ENCODE peak calls at places on chromosomes 13 and 19, in nine cellular contexts. U, A, D, R, J, C, H, Y and B are unnamed samples.

GRCh38 chr13:23992722-23993438 is 95.6 kb upstream of the C1QTNF9B start:
- DNase-seq in U (no peak), A (no peak), D (no peak), R (no peak), J (no peak), C (no peak), H (no peak), Y (no peak), B (no peak)

GRCh38 chr13:24272452-24273161 is 36.8 kb upstream of the C1QTNF9 start:
- DNase-seq in U (no peak), A (no peak), D (no peak), R (no peak), J (no peak), C (no peak), H (no peak), Y (no peak), B (no peak)

GRCh38 chr13:113792236-113792770 is 33.3 kb downstream of the TMEM255B start:
- DNase-seq in U (no peak), A (no peak), D (no peak), R (no peak), J (no peak), C (no peak), H (no peak), Y (no peak), B (no peak)

GRCh38 chr13:98547455-98547854 is 29.5 kb downstream of the STK24 start:
- DNase-seq in U (no peak), A (no peak), D (no peak), R (no peak), J (no peak), C (no peak), H (no peak), Y (no peak), B (no peak)

GRCh38 chr13:92838786-92839185 is 387.8 kb upstream of the GPC6 start:
- DNase-seq in U (no peak), A (no peak), D (peak), R (no peak), J (no peak), C (no peak), H (peak), Y (peak), B (no peak)

GRCh38 chr13:60213236-60213746 is 49.6 kb upstream of the DIAPH3 start:
- DNase-seq in U (no peak), A (no peak), D (no peak), R (no peak), J (no peak), C (no peak), H (no peak), Y (no peak), B (no peak)

GRCh38 chr13:91132786-91133185 is 214.7 kb upstream of the MIR17HG start:
- DNase-seq in U (no peak), A (no peak), D (no peak), R (no peak), J (no peak), C (no peak), H (no peak), Y (no peak), B (no peak)

GRCh38 chr13:33785384-33785783 is 32.6 kb upstream of the RFC3 start:
- DNase-seq in U (no peak), A (no peak), D (no peak), R (no peak), J (no peak), C (no peak), H (no peak), Y (no peak), B (no peak)

GRCh38 chr13:24149306-24150032 is 11.1 kb upstream of the SPATA13 start:
- DNase-seq in U (no peak), A (no peak), D (peak), R (no peak), J (no peak), C (no peak), H (no peak), Y (no peak), B (no peak)

GRCh38 chr19:13026478-13026999 is 31.3 kb downstream of the NFIX start:
- DNase-seq in U (no peak), A (no peak), D (peak), R (no peak), J (peak), C (peak), H (no peak), Y (no peak), B (peak)

GRCh38 chr13:23969672-23970071 is 72.4 kb upstream of the C1QTNF9B start:
- DNase-seq in U (no peak), A (no peak), D (no peak), R (no peak), J (no peak), C (peak), H (no peak), Y (no peak), B (peak)

GRCh38 chr19:18789883-18790565 is 1.1 kb downstream of the COMP start:
- DNase-seq in U (no peak), A (no peak), D (peak), R (no peak), J (no peak), C (peak), H (no peak), Y (no peak), B (no peak)

GRCh38 chr13:53873558-53873957 is 844.9 kb downstream of the OLFM4 start:
- DNase-seq in U (no peak), A (no peak), D (no peak), R (no peak), J (peak), C (no peak), H (no peak), Y (no peak), B (peak)

GRCh38 chr13:65095697-65096096 is 2134.4 kb downstream of the PCDH9 start:
- DNase-seq in U (no peak), A (no peak), D (no peak), R (no peak), J (no peak), C (no peak), H (no peak), Y (no peak), B (no peak)

GRCh38 chr13:27200413-27201066 is 28.9 kb upstream of the USP12 start:
- DNase-seq in U (no peak), A (no peak), D (no peak), R (no peak), J (no peak), C (no peak), H (no peak), Y (no peak), B (no peak)

GRCh38 chr13:79485014-79485441 is 4.1 kb downstream of the NDFIP2 start:
- DNase-seq in U (no peak), A (no peak), D (peak), R (no peak), J (no peak), C (no peak), H (peak), Y (no peak), B (no peak)

GRCh38 chr13:112740502-112741131 is 50.8 kb downstream of the ATP11A start:
- DNase-seq in U (no peak), A (no peak), D (peak), R (no peak), J (no peak), C (no peak), H (no peak), Y (no peak), B (no peak)

GRCh38 chr19:10533656-10534386 is 9.9 kb upstream of the ATG4D start:
- DNase-seq in U (no peak), A (no peak), D (peak), R (no peak), J (no peak), C (no peak), H (peak), Y (no peak), B (no peak)

GRCh38 chr13:30422056-30422914 is at the start of gene UBE2L5:
- DNase-seq in U (peak), A (peak), D (peak), R (peak), J (peak), C (peak), H (no peak), Y (peak), B (peak)

GRCh38 chr19:30742981-30743380 is 370.8 kb downstream of the ZNF536 start:
- DNase-seq in U (no peak), A (no peak), D (no peak), R (no peak), J (peak), C (no peak), H (no peak), Y (no peak), B (no peak)

GRCh38 chr13:29597246-29597645 is 1.8 kb upstream of the SLC7A1 start:
- DNase-seq in U (no peak), A (no peak), D (no peak), R (no peak), J (no peak), C (no peak), H (no peak), Y (no peak), B (no peak)

GRCh38 chr13:93561553-93561952 is 334.9 kb downstream of the GPC6 start:
- DNase-seq in U (no peak), A (no peak), D (no peak), R (no peak), J (peak), C (peak), H (no peak), Y (no peak), B (peak)

GRCh38 chr13:90800082-90800746 is 547.3 kb upstream of the MIR17HG start:
- DNase-seq in U (no peak), A (no peak), D (no peak), R (no peak), J (no peak), C (no peak), H (no peak), Y (no peak), B (no peak)

GRCh38 chr13:110323172-110323851 is 16.2 kb downstream of the COL4A2 start:
- DNase-seq in U (no peak), A (no peak), D (peak), R (no peak), J (no peak), C (no peak), H (no peak), Y (no peak), B (no peak)

GRCh38 chr19:34436716-34437115 is 8.5 kb downstream of the UBA2 start:
- DNase-seq in U (no peak), A (no peak), D (no peak), R (no peak), J (no peak), C (no peak), H (no peak), Y (no peak), B (no peak)

GRCh38 chr19:2962018-2962670 is 15.2 kb upstream of the TLE6 start:
- DNase-seq in U (no peak), A (no peak), D (peak), R (peak), J (peak), C (peak), H (no peak), Y (no peak), B (peak)

GRCh38 chr19:17553256-17553655 is 2.2 kb upstream of the COLGALT1 start:
- DNase-seq in U (no peak), A (no peak), D (peak), R (peak), J (peak), C (no peak), H (no peak), Y (no peak), B (no peak)

GRCh38 chr13:34276764-34277163 is 458.8 kb downstream of the RFC3 start:
- DNase-seq in U (no peak), A (no peak), D (no peak), R (no peak), J (no peak), C (no peak), H (no peak), Y (no peak), B (no peak)

GRCh38 chr13:66778461-66778860 is 451.7 kb downstream of the PCDH9 start:
- DNase-seq in U (no peak), A (no peak), D (peak), R (no peak), J (no peak), C (no peak), H (no peak), Y (no peak), B (no peak)

GRCh38 chr19:11227201-11227886 is 12.1 kb upstream of the ANGPTL8 start:
- DNase-seq in U (no peak), A (no peak), D (no peak), R (no peak), J (no peak), C (no peak), H (no peak), Y (no peak), B (no peak)

GRCh38 chr13:80884031-80884785 is 543.3 kb upstream of the SPRY2 start:
- DNase-seq in U (no peak), A (no peak), D (no peak), R (no peak), J (no peak), C (no peak), H (no peak), Y (no peak), B (no peak)

GRCh38 chr13:63517376-63517775 is 2101.7 kb upstream of the PCDH20 start:
- DNase-seq in U (no peak), A (no peak), D (peak), R (no peak), J (no peak), C (peak), H (no peak), Y (no peak), B (no peak)

GRCh38 chr13:99642006-99642405 is 140.7 kb downstream of the TM9SF2 start:
- DNase-seq in U (no peak), A (no peak), D (no peak), R (no peak), J (no peak), C (no peak), H (no peak), Y (no peak), B (no peak)

GRCh38 chr13:64819081-64819480 is 2411.1 kb downstream of the PCDH9 start:
- DNase-seq in U (no peak), A (no peak), D (no peak), R (no peak), J (no peak), C (no peak), H (no peak), Y (no peak), B (no peak)

GRCh38 chr19:39946532-39946931 is 12.1 kb upstream of the FCGBP start:
- DNase-seq in U (no peak), A (no peak), D (peak), R (no peak), J (no peak), C (no peak), H (peak), Y (no peak), B (no peak)

GRCh38 chr13:25816239-25816638 is 235.6 kb downstream of the SHISA2 start:
- DNase-seq in U (no peak), A (no peak), D (no peak), R (no peak), J (peak), C (no peak), H (no peak), Y (no peak), B (no peak)

GRCh38 chr19:48866692-48867091 is 1.7 kb downstream of the PLEKHA4 start:
- DNase-seq in U (no peak), A (no peak), D (no peak), R (no peak), J (no peak), C (no peak), H (no peak), Y (no peak), B (no peak)